ENCODE peak calls at places on chromosomes 4 and X, in four cellular contexts. H is uterus, N is AG04450, W is GM13977. J is an unnamed sample.

GRCh38 chr4:825063-825968 is 613 bp downstream of the CPLX1 start:
- DNase-seq in H (no peak), N (no peak), W (peak), J (no peak)

GRCh38 chr4:113614414-113614813 is 147.1 kb downstream of the CAMK2D start:
- DNase-seq in H (no peak), W (no peak), N (no peak), J (no peak)

GRCh38 chr4:141905751-141906150 is 269.4 kb downstream of the IL15 start:
- DNase-seq in H (no peak), W (no peak), N (peak), J (no peak)

GRCh38 chr4:176988226-176988625 is 195.5 kb upstream of the VEGFC start:
- DNase-seq in N (peak), W (no peak), H (no peak), J (no peak)

GRCh38 chr4:110467400-110467799 is 8.6 kb upstream of the ENPEP start:
- DNase-seq in N (no peak), W (no peak), H (no peak), J (no peak)

GRCh38 chrX:21479695-21480280 is 105.6 kb downstream of the CNKSR2 start:
- DNase-seq in H (no peak), W (peak), N (peak), J (peak)

GRCh38 chr4:20248155-20248558 is 3.5 kb upstream of the SLIT2 start:
- DNase-seq in H (no peak), N (peak), W (peak), J (peak)

GRCh38 chr4:66766557-66766956 is 778.7 kb downstream of the CENPC start:
- DNase-seq in N (no peak), W (no peak), H (no peak), J (no peak)

GRCh38 chr4:69589884-69590283 is 49.6 kb downstream of the UGT2A2 start:
- DNase-seq in N (no peak), W (no peak), H (no peak), J (no peak)

GRCh38 chrX:27987862-27988646 is 6.8 kb upstream of the DCAF8L1 start:
- DNase-seq in H (no peak), N (no peak), W (no peak), J (no peak)

GRCh38 chr4:167232805-167233522 is 1.3 kb downstream of the SPOCK3 start:
- DNase-seq in H (no peak), N (no peak), W (no peak), J (no peak)

DNA sequence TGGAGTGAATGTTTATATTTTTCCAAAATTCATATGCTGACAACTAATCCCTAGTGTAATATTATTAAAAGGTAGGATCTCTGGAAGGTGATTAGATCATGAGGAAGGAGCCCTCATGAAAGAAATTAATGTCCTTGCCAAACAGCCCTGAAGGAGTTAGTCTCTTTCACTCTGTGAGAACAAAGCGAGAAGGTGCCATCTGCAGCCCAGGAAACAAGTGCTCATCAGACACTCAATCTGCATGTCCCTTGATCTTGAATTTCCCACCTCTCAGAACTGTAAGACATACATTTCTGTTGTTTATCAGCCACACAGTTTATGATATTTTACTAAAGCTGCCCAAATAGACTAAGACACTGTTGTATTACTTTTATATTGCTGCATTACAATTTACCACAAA is 1283.4 kb downstream of the PCDH7 start:
- DNase-seq in N (no peak), W (no peak), H (no peak), J (no peak)
- TF ChIP-seq CTCF in N (no peak), W (no peak), H (no peak), J (no peak)

DNA sequence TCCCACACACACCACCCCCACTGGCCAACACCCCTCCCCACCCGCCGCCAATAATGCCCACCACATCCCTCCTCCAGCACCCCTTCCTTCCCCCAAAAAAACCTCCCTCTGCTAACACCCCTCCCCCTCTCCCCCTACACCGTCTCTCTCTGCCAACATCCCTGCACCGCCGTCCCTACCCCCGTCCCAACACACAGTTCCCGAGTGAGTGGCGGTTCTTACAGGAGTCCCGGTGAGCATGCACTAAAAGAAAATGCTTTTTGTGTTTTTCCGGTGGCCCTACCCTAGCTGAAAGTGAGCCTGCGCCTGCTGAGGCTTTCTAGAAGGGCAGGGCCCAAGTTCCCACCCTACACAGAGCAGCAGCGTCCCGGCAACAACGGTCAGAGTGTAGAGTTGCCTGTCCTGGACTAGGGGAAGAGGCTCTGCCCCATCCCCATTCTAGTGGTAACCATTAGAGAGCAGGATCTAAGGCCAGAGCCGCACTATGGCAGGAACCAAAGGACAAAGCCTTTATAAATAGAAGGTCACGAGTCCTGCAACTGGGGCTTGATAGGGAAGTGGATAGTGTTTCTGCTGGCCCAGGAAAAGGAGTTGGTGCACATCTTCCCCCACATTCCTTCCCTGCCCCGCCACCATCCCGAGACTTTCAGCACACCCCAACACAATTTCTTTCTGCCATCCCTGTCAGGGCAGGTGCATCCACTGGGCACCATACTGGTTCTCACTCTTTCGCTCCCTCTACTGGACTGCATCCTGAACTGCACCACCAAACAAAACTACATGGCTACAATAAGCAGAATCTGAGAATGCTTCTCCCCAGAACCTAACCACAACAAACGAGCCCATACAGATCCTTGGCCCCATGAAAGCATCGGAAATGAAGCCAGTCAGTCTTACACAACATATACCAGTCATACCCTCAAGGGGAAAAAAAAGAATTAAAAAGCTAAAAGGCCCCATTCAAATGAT is 78.1 kb upstream of the PAGE3 start:
- DNase-seq in N (no peak), W (peak), H (no peak), J (peak)
- TF ChIP-seq CTCF in N (no peak), W (peak), H (no peak), J (peak)

GRCh38 chrX:105314468-105314867 is 94.0 kb upstream of the TEX13A start:
- DNase-seq in N (no peak), H (no peak), W (no peak), J (no peak)

GRCh38 chrX:105313596-105313995 is 93.1 kb upstream of the TEX13A start:
- DNase-seq in W (no peak), N (no peak), H (no peak), J (no peak)

GRCh38 chrX:105317117-105317516 is 96.6 kb upstream of the TEX13A start:
- DNase-seq in H (no peak), W (no peak), N (no peak), J (no peak)

GRCh38 chrX:105315301-105315700 is 94.8 kb upstream of the TEX13A start:
- DNase-seq in W (no peak), N (no peak), H (no peak), J (no peak)
- TF ChIP-seq CTCF in W (no peak), N (no peak), H (no peak), J (no peak)

GRCh38 chrX:80816051-80816450 is 6.4 kb upstream of the BRWD3 start:
- DNase-seq in H (no peak), N (no peak), W (no peak), J (no peak)

GRCh38 chrX:80808160-80808735 is 1.4 kb downstream of the BRWD3 start:
- DNase-seq in W (peak), N (peak), H (peak), J (peak)

GRCh38 chrX:80810365-80810978 is 795 bp upstream of the BRWD3 start:
- DNase-seq in H (no peak), N (no peak), W (no peak), J (no peak)

GRCh38 chrX:80808854-80809493 is 703 bp downstream of the BRWD3 start:
- DNase-seq in N (no peak), H (peak), W (no peak), J (no peak)

DNA sequence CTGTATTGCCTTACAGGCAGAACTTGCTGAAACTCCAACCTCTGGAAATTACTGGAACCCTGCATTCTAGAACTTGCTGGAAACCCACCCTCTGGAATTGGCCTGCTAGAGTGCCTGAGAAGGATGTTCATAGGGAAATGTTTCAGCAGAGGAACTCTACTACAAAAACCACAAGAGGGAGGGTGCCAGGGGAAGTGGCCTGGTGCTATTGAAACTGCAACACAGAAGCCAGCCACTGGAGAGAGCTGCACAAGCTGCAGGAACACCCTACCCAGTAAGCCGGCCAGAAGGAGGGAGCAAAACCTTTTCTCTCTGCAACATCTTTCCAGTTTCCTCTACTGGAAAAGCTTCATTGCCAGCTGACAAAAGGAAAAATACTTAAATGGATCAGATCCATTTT is 2.5 kb upstream of the BRWD3 start:
- DNase-seq in H (no peak), N (no peak), W (no peak), J (no peak)
- TF ChIP-seq CTCF in H (no peak), N (peak), W (no peak), J (peak)

GRCh38 chr4:148044889-148045352 is 313.0 kb downstream of the ARHGAP10 start:
- DNase-seq in N (no peak), W (peak), H (no peak), J (no peak)
- TF ChIP-seq CTCF in N (peak), W (peak), H (no peak), J (peak)

GRCh38 chr4:34293459-34293858 is 1950.9 kb downstream of the ARAP2 start:
- DNase-seq in H (no peak), W (no peak), N (no peak), J (no peak)
- TF ChIP-seq CTCF in H (no peak), W (no peak), N (no peak), J (no peak)

DNA sequence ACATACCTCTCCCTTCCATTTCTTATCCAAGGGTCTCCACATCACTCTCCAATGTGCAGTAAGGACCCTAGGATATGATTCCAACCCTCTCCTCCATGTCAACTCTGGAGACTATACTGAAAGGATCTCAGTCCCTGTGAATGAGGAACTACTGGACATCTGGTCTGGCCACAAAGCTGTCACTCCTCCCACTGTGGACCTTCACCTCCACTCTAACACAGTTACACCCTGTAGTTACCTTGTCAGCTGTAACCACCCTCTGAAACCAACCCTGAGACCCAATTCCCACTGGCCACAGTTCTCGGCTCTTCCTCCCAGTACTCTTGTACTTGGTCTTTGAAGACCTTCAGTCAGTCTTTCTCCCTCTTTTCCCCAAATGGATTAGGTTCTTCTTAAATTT is 2.9 kb downstream of the TMEM128 start:
- DNase-seq in W (no peak), H (no peak), N (no peak), J (no peak)
- TF ChIP-seq CTCF in W (no peak), H (no peak), N (no peak), J (no peak)